ENCODE peak calls at places on chromosomes 13 and 19, in eight cellular contexts. P is breast epithelium, N is HCT116, C is upper lobe of left lung, E is sigmoid colon, H is suprapubic skin, U is stomach, G is HepG2. V is an unnamed sample.

GRCh38 chr19:29662278-29662603 is 3.0 kb upstream of the PLEKHF1 start:
- DNase-seq in U (no peak), C (no peak), P (no peak), N (no peak), E (no peak), H (no peak), G (no peak), V (no peak)

GRCh38 chr19:7682175-7682855 is 1.7 kb downstream of the TRAPPC5 start:
- DNase-seq in G (no peak), P (no peak), U (no peak), C (no peak), H (no peak), E (no peak), N (no peak), V (no peak)

GRCh38 chr13:102401305-102401704 is 543 bp downstream of the FGF14 start:
- DNase-seq in P (no peak), G (no peak), H (no peak), N (no peak), U (no peak), C (no peak), E (no peak), V (no peak)

GRCh38 chr19:54316746-54317107 is 3.8 kb upstream of the LILRA5 start:
- DNase-seq in N (no peak), C (peak), P (no peak), G (no peak), U (no peak), E (no peak), H (no peak), V (no peak)

GRCh38 chr13:50809133-50810090 is 34.1 kb downstream of the DLEU7 start:
- DNase-seq in N (no peak), G (no peak), P (no peak), U (no peak), H (no peak), C (no peak), E (no peak), V (no peak)

GRCh38 chr13:48165063-48165462 is 67.9 kb upstream of the ITM2B start:
- DNase-seq in H (no peak), N (no peak), G (no peak), U (no peak), P (no peak), E (no peak), C (no peak), V (no peak)

GRCh38 chr19:13260883-13261653 is 110.9 kb downstream of the IER2 start:
- DNase-seq in H (no peak), E (no peak), P (peak), U (peak), C (peak), G (no peak), N (peak), V (peak)

GRCh38 chr19:18999896-19000620 is 33.3 kb downstream of the SUGP2 start:
- DNase-seq in C (no peak), H (no peak), U (no peak), G (no peak), N (no peak), P (no peak), E (no peak), V (no peak)

GRCh38 chr13:98717256-98717655 is 35.2 kb downstream of the SLC15A1 start:
- DNase-seq in H (no peak), U (no peak), C (no peak), N (no peak), G (no peak), P (no peak), E (no peak), V (no peak)

GRCh38 chr13:84574851-84575250 is 692.6 kb upstream of the SLITRK1 start:
- DNase-seq in C (no peak), U (no peak), N (no peak), H (no peak), E (no peak), P (no peak), G (no peak), V (no peak)

GRCh38 chr13:22134261-22134660 is 463.4 kb downstream of the FGF9 start:
- DNase-seq in H (no peak), N (no peak), C (no peak), E (no peak), G (no peak), U (no peak), P (no peak), V (no peak)

GRCh38 chr13:20997301-20998061 is 63.9 kb downstream of the LATS2 start:
- DNase-seq in U (no peak), C (no peak), H (no peak), E (no peak), P (no peak), G (no peak), N (no peak), V (no peak)

GRCh38 chr13:114324334-114324733 is 10.0 kb downstream of the CHAMP1 start:
- DNase-seq in E (no peak), P (no peak), N (no peak), U (no peak), C (no peak), G (no peak), H (no peak), V (no peak)

GRCh38 chr19:6822311-6822670 is 49.8 kb downstream of the VAV1 start:
- DNase-seq in N (no peak), H (no peak), U (no peak), C (no peak), P (no peak), G (no peak), E (no peak), V (no peak)

GRCh38 chr19:17370026-17370587 is 7.0 kb downstream of the PLVAP start:
- DNase-seq in C (peak), H (no peak), P (no peak), G (no peak), E (no peak), N (no peak), U (no peak), V (no peak)

GRCh38 chr13:43116242-43116641 is 92.9 kb downstream of the DNAJC15 start:
- DNase-seq in U (no peak), H (no peak), C (no peak), P (no peak), G (peak), E (no peak), N (no peak), V (no peak)
- TF ChIP-seq POLR2AphosphoS5 in U (no peak), H (no peak), C (no peak), P (no peak), G (no peak), E (no peak), N (no peak), V (no peak)

GRCh38 chr13:110307697-110308376 is 753 bp downstream of the COL4A2 start:
- DNase-seq in P (peak), G (no peak), H (no peak), U (no peak), C (no peak), E (peak), N (no peak), V (no peak)
- TF ChIP-seq POLR2A in P (no peak), G (no peak), H (no peak), U (no peak), C (no peak), E (no peak), N (no peak), V (no peak)

GRCh38 chr19:39603825-39604224 is 1.5 kb downstream of the LGALS13 start:
- DNase-seq in U (no peak), G (no peak), P (no peak), C (no peak), N (no peak), H (no peak), E (no peak), V (no peak)

GRCh38 chr19:39602224-39602623 is at the start of gene LGALS13:
- DNase-seq in E (no peak), H (no peak), N (no peak), C (no peak), P (no peak), U (no peak), G (no peak), V (no peak)

GRCh38 chr19:39607021-39607420 is 4.7 kb downstream of the LGALS13 start:
- DNase-seq in P (no peak), U (no peak), N (no peak), E (no peak), G (no peak), C (no peak), H (no peak), V (no peak)

GRCh38 chr19:39607561-39607960 is 5.2 kb downstream of the LGALS13 start:
- DNase-seq in H (no peak), E (no peak), C (no peak), N (no peak), U (no peak), G (no peak), P (no peak), V (no peak)
- TF ChIP-seq POLR2AphosphoS5 in H (no peak), E (no peak), C (no peak), N (no peak), U (no peak), G (no peak), P (no peak), V (no peak)

GRCh38 chr19:48210005-48210404 is 39.5 kb downstream of the ZSWIM9 start:
- DNase-seq in N (no peak), H (no peak), E (no peak), C (no peak), U (no peak), P (no peak), G (no peak), V (no peak)

GRCh38 chr19:48206402-48207093 is 36.1 kb downstream of the ZSWIM9 start:
- DNase-seq in G (no peak), P (no peak), U (peak), N (no peak), C (peak), E (no peak), H (no peak), V (no peak)

GRCh38 chr19:48203227-48203793 is 32.8 kb downstream of the ZSWIM9 start:
- DNase-seq in U (no peak), C (no peak), G (no peak), H (no peak), N (peak), P (no peak), E (no peak), V (no peak)

GRCh38 chr19:48203794-48204628 is 33.5 kb downstream of the ZSWIM9 start:
- DNase-seq in E (peak), U (peak), P (peak), N (peak), C (peak), H (peak), G (peak), V (peak)
- TF ChIP-seq POLR2A in E (peak), U (no peak), P (no peak), N (peak), C (peak), H (no peak), G (peak), V (peak)

DNA sequence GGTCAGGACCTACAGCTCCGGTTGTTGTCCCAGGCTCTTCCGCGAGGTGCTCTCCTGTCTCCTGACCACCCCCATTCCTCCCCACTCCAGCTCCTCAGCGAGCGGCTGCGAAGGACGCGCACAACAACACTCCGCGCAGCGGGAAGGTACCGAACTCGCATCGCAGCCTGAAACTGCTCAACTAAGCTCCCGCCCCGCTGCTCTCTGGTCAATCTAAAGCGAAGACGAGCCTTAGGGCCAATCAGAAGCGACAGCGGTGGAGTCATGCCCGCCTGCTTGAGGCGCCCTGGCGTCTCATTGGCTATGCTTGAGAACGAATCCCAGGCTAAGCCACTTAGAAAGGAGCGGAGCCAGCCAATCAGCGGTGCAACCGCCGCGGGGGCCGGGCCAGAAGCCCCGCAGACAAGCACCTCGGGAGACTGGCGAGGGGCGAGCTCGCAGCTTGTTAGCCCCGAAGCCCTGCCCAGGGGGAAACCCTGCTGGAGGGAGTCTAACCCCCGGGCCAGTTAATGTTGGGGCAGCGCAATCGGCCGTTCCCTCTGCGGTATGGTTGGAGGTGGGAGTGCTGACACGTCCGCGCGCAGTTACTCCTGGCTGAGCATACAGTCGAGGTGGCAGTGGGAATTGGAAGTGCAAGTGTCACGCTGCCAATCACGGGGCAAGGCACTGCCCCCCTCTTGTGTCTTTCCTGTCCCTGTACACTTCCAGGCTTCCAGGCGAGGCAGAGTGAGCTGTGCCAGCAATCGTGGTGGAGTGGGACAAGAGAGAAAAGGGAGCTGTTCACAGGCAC is 1.9 kb upstream of the ZBTB32 start:
- DNase-seq in N (peak), C (peak), G (peak), H (peak), E (peak), U (peak), P (peak), V (peak)
- TF ChIP-seq POLR2AphosphoS5 in N (peak), C (peak), G (peak), H (no peak), E (peak), U (peak), P (peak), V (peak)

DNA sequence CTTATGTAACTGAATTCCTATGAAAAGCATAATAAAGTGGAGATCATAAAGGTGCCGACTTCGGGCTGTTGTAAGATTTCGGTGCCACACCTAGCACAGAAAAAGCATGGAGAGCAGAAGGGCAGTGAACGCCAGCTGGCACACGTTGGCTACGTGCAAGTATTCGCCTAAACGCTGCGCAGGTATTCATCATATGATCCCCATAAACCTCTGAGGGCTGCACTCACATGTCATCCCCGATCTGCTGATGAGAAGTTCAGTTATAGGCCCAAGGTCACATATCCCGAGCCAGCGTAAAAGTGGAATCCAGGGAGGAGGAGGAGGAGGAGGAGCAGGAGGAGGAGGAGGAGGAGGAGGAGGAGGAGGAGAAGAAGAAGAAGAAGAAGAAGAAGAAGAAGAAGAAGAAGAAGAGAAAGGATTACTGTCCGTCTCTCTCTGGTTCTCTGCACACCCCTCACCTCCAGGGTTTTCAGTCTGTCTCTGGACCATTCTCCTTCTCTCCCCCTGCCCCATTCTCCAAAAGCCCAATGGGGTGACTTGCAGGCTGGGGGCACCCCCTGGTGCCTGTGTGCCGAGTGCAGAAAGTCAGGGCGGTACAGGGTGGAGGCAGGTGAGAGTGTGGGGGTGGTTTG is 18.6 kb upstream of the CYP2S1 start:
- DNase-seq in E (no peak), N (no peak), H (no peak), U (peak), G (no peak), C (no peak), P (no peak), V (no peak)
- TF ChIP-seq POLR2A in E (no peak), N (no peak), H (no peak), U (no peak), G (no peak), C (no peak), P (no peak), V (no peak)

GRCh38 chr19:5697890-5698634 is 8.0 kb downstream of the RPL36 start:
- DNase-seq in G (no peak), H (peak), N (no peak), E (no peak), C (no peak), P (no peak), U (no peak), V (no peak)
- TF ChIP-seq POLR2AphosphoS5 in G (no peak), H (no peak), N (no peak), E (no peak), C (no peak), P (no peak), U (no peak), V (no peak)

GRCh38 chr19:38647368-38647965 is at the start of gene ACTN4:
- DNase-seq in N (peak), C (peak), P (peak), E (peak), U (peak), G (peak), H (peak), V (peak)
- TF ChIP-seq POLR2A in N (peak), C (peak), P (peak), E (peak), U (peak), G (peak), H (peak), V (peak)

GRCh38 chr19:39826311-39826945 is 7.5 kb downstream of the DYRK1B start:
- DNase-seq in H (no peak), E (no peak), N (no peak), C (no peak), U (peak), P (no peak), G (no peak), V (no peak)

GRCh38 chr19:39825093-39825463 is 8.9 kb downstream of the DYRK1B start:
- DNase-seq in G (no peak), H (no peak), P (no peak), E (no peak), C (no peak), U (no peak), N (no peak), V (no peak)

GRCh38 chr19:39823693-39824092 is 10.3 kb downstream of the DYRK1B start:
- DNase-seq in U (no peak), E (no peak), P (no peak), H (no peak), N (no peak), C (no peak), G (no peak), V (no peak)

GRCh38 chr19:39825531-39826076 is 8.4 kb downstream of the DYRK1B start:
- DNase-seq in H (no peak), P (no peak), G (no peak), C (no peak), U (no peak), N (no peak), E (no peak), V (no peak)

GRCh38 chr19:39824143-39825092 is 9.5 kb downstream of the DYRK1B start:
- DNase-seq in P (peak), H (peak), G (peak), C (peak), E (peak), N (no peak), U (peak), V (peak)
- TF ChIP-seq POLR2AphosphoS5 in P (peak), H (no peak), G (peak), C (peak), E (peak), N (no peak), U (peak), V (peak)

DNA sequence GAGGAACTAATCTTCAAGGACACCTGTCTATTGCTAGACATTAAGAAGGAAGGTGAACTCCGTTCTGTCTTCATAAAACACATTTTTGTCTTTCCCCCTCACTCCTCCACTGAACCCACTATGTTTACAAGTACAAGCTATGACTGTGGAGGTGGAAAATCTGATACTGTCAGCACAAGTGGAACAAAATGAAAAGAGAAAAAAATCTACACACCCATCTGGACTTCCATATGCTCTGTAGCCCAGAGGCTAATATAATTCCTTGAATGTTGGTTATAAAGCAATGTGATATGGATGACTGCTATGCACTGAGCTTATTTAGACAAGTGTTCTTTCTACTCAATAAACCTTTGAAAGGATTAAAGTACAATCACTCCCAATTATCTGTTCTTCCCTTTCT is 713.5 kb downstream of the DIAPH3 start:
- DNase-seq in N (no peak), C (no peak), P (no peak), E (no peak), H (no peak), G (no peak), U (no peak), V (no peak)
- TF ChIP-seq POLR2A in N (no peak), C (no peak), P (no peak), E (no peak), H (no peak), G (no peak), U (no peak), V (no peak)